ENCODE peak calls at places on chromosomes 6 and 20, in ten cellular contexts. X is Caco-2; O is heart right ventricle; P is psoas muscle; R is body of pancreas; G is BJ; A is ovary; W is left ventricle myocardium inferior; F is CD8-positive, alpha-beta T cell; Y is bronchial epithelial cell. N is an unnamed sample.
A peak's percentile ranks its signal among the peaks of the same experiment; 100 is the strongest.

GRCh38 chr6:119351005-119351394 is 1.4 kb upstream of the MAN1A1 start:
- DNase-seq in A (no peak), G (no peak), F (no peak), R (no peak), Y (peak; percentile 54), X (no peak), O (no peak), P (no peak), W (no peak), N (peak; percentile 43)

GRCh38 chr6:158718431-158719126 is 68.7 kb downstream of the SYTL3 start:
- DNase-seq in X (peak; percentile 36), P (no peak), G (no peak), O (no peak), F (no peak), R (peak; percentile 65), W (no peak), A (no peak), Y (peak; percentile 26), N (no peak)

GRCh38 chr6:15244605-15245360 is 1.1 kb upstream of the JARID2 start:
- DNase-seq in W (peak; percentile 88), P (peak; percentile 87), Y (peak; percentile 38), A (peak; percentile 88), R (peak; percentile 80), O (peak; percentile 85), F (peak; percentile 43), G (no peak), X (peak; percentile 75), N (peak; percentile 49)

GRCh38 chr6:124947821-124948451 is 14.3 kb upstream of the RNF217 start:
- DNase-seq in X (no peak), R (no peak), F (no peak), O (no peak), G (no peak), P (no peak), Y (peak; percentile 85), A (no peak), W (no peak), N (no peak)

GRCh38 chr6:112938656-112939055 is 591.5 kb downstream of the RFPL4B start:
- DNase-seq in P (no peak), W (no peak), Y (peak; percentile 15), F (no peak), A (no peak), O (no peak), G (no peak), R (no peak), X (no peak), N (no peak)

GRCh38 chr6:116531675-116532570 is 13.6 kb downstream of the TRAPPC3L start:
- DNase-seq in A (peak; percentile 36), Y (peak; percentile 57), R (peak; percentile 43), W (peak; percentile 26), O (peak; percentile 70), P (peak; percentile 31), X (peak; percentile 63), G (no peak), F (peak; percentile 33), N (peak; percentile 64)

GRCh38 chr20:63394069-63394468 is 32.9 kb upstream of the CHRNA4 start:
- DNase-seq in A (no peak), W (no peak), O (no peak), X (no peak), R (no peak), Y (no peak), P (no peak), F (no peak), G (no peak), N (no peak)

GRCh38 chr6:73832313-73832712 is 136.3 kb downstream of the CD109 start:
- DNase-seq in A (no peak), R (no peak), X (no peak), F (no peak), P (no peak), G (no peak), W (no peak), O (no peak), Y (no peak), N (no peak)

GRCh38 chr6:65979120-65979519 is 272.1 kb upstream of the EYS start:
- DNase-seq in Y (no peak), A (no peak), W (no peak), G (no peak), R (no peak), P (no peak), O (no peak), X (no peak), F (no peak), N (no peak)

GRCh38 chr6:65989676-65990075 is 282.6 kb upstream of the EYS start:
- DNase-seq in X (no peak), P (no peak), A (no peak), G (no peak), R (no peak), Y (no peak), F (no peak), O (no peak), W (no peak), N (no peak)

DNA sequence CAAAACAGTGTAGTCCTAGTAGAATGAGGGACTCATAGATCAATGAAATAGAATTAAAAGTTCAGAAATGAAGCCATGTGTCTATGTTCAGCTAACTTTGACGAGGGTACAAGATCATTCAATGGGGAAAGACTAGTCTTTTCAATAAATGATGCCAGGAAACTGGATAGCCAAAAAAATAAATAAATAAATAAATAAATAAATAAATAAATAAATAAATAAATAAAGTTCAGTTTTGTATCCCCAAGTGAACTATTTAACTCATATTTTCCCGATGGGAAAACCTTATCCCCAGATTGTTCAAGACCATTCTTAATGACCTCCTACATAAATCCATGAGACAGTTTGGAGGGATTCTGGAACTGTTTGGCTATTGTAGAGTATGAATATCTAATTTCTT is 277.1 kb upstream of the EYS start:
- DNase-seq in Y (no peak), G (no peak), O (no peak), W (no peak), R (no peak), X (no peak), F (no peak), A (no peak), P (no peak), N (no peak)
- H3K4me3 ChIP-seq in Y (no peak overlapping the region), G (no peak overlapping the region), O (no peak overlapping the region), W (no peak overlapping the region), R (no peak overlapping the region), X (no peak overlapping the region), F (no peak overlapping the region), A (no peak overlapping the region), P (no peak overlapping the region), N (no peak overlapping the region)

DNA sequence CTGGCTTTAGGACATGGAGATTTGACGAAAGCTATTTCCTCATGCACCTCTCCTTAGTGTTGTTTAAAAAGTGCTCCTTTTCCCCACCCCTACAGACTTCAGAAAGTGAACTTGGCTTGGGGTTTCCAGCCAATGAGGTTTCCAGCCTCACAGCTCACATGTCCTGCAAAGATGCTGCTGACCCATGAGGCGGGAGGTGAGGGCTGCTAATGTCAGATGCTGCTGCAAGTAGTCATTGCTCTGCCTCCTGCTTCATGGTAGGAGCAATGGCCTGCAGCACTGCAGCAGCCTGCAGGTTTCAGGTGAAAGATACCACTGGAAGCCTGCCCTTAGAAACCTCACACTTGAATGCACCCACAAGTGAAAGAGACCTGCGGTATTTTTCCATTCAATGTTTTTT is 112.8 kb downstream of the LAMP5 start:
- DNase-seq in O (no peak), P (no peak), A (no peak), W (no peak), G (no peak), Y (no peak), X (no peak), F (no peak), R (no peak), N (no peak)
- TF ChIP-seq CTCF in O (no peak), P (no peak), A (no peak), W (no peak), G (no peak), Y (no peak), X (no peak), F (no peak), R (no peak), N (no peak)

DNA sequence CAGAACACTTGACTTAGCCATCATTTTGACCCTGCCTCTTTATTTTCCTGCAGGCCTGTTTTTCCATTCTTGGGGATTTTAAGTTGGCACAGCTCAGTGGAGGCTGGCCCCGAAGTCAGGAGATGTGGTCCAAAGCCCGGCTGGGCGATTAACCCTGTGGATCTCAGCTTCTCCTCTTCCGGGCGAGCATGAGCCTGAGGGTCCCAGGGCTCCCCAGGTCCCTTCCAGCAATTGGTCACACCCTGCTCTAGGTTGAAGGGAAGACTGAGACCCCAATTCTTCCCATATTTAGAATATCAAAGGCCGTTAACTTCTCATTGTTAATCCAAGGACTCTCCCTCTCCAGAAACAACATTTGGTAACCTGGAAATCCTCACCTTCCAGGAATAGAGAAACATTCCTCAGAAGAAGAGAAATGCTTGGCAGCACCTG is 2.3 kb downstream of the THBS2 start:
- DNase-seq in O (no peak), Y (no peak), R (no peak), P (no peak), A (peak; percentile 48), F (no peak), X (no peak), W (no peak), G (no peak), N (no peak)
- H3K4me3 ChIP-seq in O (peak overlapping the region; percentile 47), Y (no peak overlapping the region), R (no peak overlapping the region), P (peak overlapping the region; percentile 23), A (peak overlapping the region; percentile 47), F (no peak overlapping the region), X (no peak overlapping the region), W (peak overlapping the region; percentile 54), G (peak overlapping the region; percentile 74), N (peak overlapping the region; percentile 37)

GRCh38 chr20:45593498-45593897 is 14.4 kb upstream of the WFDC8 start:
- DNase-seq in A (no peak), O (no peak), X (no peak), P (no peak), G (no peak), W (no peak), F (no peak), Y (no peak), R (no peak), N (no peak)

GRCh38 chr20:45589725-45590124 is 10.6 kb upstream of the WFDC8 start:
- DNase-seq in F (no peak), R (no peak), A (no peak), W (no peak), G (no peak), P (no peak), O (no peak), Y (no peak), X (no peak), N (no peak)

GRCh38 chr20:45595235-45595634 is 16.2 kb upstream of the WFDC8 start:
- DNase-seq in G (no peak), Y (no peak), F (no peak), P (no peak), W (no peak), R (no peak), X (no peak), A (no peak), O (no peak), N (no peak)

GRCh38 chr20:45588800-45589199 is 9.7 kb upstream of the WFDC8 start:
- DNase-seq in G (no peak), A (no peak), F (no peak), Y (peak; percentile 12), P (no peak), X (no peak), R (no peak), O (no peak), W (no peak), N (no peak)

DNA sequence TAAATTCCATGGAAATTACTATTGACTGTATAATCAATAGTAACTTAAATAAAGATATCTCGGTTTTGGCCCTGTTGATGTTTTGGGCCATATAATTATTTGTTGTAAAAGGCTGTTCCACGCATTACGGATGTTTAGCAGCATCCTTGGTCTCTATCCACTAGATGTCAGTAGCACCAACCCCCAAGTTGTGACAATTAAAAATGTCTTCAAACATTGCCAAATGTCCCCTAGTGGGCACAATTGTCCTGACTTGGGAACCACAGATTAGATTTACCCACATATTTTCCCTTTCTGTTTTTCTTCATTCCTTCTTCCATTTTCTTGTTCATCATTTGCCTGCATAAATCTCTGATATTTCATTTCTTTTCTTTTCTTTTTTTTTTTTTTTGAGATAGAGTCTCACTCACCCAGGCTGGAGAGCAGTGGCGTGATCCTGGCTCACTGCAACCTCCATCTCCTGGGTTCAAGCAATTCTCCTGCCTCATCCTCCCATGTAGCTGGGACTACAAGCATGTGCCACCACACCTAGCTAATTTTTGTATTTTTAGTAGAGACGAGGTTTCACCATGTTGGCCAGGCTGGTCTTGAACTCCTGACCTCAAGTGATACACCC is 13.6 kb upstream of the WFDC8 start:
- DNase-seq in A (no peak), F (no peak), Y (peak; percentile 62), W (no peak), X (peak; percentile 84), G (no peak), P (no peak), R (no peak), O (no peak), N (no peak)
- TF ChIP-seq CTCF in A (no peak), F (peak; percentile 53), Y (peak; percentile 55), W (peak; percentile 50), X (peak; percentile 98), G (peak; percentile 60), P (peak; percentile 9), R (peak; percentile 33), O (peak; percentile 37), N (peak; percentile 43)